ENCODE peak calls at places on chromosome 15, in five cellular contexts. N is brain microvascular endothelial cell, O is IMR-90, M is heart right ventricle, K is hepatocyte. R is an unnamed sample.

GRCh38 chr15:75532413-75533250 is 46.5 kb downstream of the PTPN9 start:
- DNase-seq in N (peak; percentile 67), O (peak; percentile 88), M (peak; percentile 33), K (peak; percentile 52), R (no peak)

GRCh38 chr15:35450492-35450891 is 95.5 kb downstream of the DPH6 start:
- DNase-seq in N (peak; percentile 41), O (peak; percentile 81), M (no peak), K (no peak), R (no peak)

GRCh38 chr15:72222433-72222832 is 8.6 kb downstream of the PKM start:
- DNase-seq in N (no peak), O (no peak), M (peak; percentile 42), K (no peak), R (no peak)

GRCh38 chr15:83720466-83720865 is 66.5 kb downstream of the ADAMTSL3 start:
- DNase-seq in N (no peak), O (no peak), M (no peak), K (no peak), R (no peak)

GRCh38 chr15:67135494-67135893 is 70.1 kb downstream of the SMAD3 start:
- DNase-seq in N (no peak), O (peak; percentile 93), M (no peak), K (peak; percentile 44), R (no peak)

GRCh38 chr15:95574053-95574452 is 756.4 kb upstream of the NR2F2 start:
- DNase-seq in N (no peak), O (no peak), M (no peak), K (no peak), R (no peak)

GRCh38 chr15:90618330-90619136 is 88.8 kb downstream of the CRTC3 start:
- DNase-seq in N (no peak), O (peak; percentile 17), M (no peak), K (no peak), R (no peak)

GRCh38 chr15:70400766-70401541 is 303.2 kb upstream of the TLE3 start:
- DNase-seq in N (no peak), O (no peak), M (no peak), K (no peak), R (no peak)

GRCh38 chr15:25735550-25736384 is 127.4 kb downstream of the ATP10A start:
- DNase-seq in N (no peak), O (no peak), M (no peak), K (no peak), R (no peak)

GRCh38 chr15:93035953-93036810 is 52.8 kb downstream of the RGMA start:
- DNase-seq in N (no peak), O (peak; percentile 30), M (no peak), K (peak; percentile 50), R (peak; percentile 36)

GRCh38 chr15:79004336-79004735 is 59.5 kb upstream of the CTSH start:
- DNase-seq in N (peak; percentile 65), O (peak; percentile 87), M (no peak), K (peak; percentile 46), R (no peak)

GRCh38 chr15:84598993-84599392 is 1.8 kb upstream of the ZSCAN2 start:
- DNase-seq in N (peak; percentile 58), O (peak; percentile 66), M (no peak), K (peak; percentile 74), R (no peak)

GRCh38 chr15:51706347-51706746 is 25.0 kb downstream of the SCG3 start:
- DNase-seq in N (no peak), O (no peak), M (no peak), K (no peak), R (no peak)

GRCh38 chr15:101310508-101310907 is 15.5 kb upstream of the SNRPA1 start:
- DNase-seq in N (no peak), O (no peak), M (no peak), K (no peak), R (no peak)

DNA sequence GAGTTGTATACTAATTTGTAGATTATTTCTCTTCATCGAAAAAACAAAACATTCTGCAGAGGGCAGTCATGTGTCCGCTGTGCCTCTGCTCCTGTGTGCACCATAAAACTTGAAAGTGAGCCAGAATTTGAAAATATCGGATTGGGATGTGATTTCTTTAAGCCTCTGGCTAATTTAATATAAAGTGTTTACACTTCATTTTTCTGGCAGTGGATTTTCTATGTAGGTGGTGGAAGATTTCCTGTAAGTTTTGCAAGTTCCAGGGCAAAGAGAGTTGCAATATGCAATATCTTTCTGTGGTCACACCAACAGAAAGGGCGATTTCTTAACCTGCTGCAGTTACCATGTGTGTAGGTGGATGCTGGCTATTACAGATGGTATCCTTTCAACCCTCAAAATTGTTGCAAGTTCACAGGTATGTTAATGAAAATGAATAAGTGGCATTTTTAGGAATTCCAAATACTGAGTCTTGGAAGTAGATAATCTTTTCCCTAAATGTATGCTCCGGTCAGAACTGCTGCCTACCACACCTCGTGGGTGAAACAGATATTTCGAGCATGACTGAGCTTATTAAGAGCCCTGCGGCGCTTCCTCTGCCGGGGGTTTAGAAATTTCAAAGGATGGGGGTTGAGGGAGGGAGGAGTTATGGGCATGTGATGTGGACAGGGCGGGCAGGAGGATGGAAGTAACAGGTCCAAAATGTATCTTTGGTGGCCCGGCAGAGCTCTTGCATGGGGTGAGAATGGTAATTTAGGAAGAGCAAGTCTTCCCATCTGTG is 134.0 kb downstream of the PGPEP1L start:
- DNase-seq in N (peak; percentile 78), O (peak; percentile 83), M (no peak), K (no peak), R (no peak)
- TF ChIP-seq CTCF in N (no peak), O (no peak), M (no peak), K (peak; percentile 5), R (no peak)

DNA sequence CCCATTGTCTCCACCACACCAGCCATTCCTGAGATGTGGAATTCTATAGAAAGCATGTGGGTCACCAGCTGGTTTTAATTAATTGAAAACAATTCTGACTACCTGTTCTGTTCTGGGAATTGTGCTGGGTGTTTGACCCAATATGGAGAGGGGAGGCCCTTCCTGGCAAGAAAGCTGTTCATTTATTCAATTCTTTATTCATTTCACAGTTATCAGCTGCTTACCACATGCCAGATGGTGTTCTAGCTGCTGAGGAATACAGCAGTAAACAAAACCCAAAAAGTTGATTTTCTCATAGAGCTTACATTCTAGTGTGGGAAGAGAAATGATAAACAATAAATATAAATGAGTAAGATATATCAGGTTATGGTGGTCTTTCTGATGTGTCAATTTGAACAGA is 296.1 kb upstream of the RASGRP1 start:
- DNase-seq in N (no peak), O (peak; percentile 33), M (no peak), K (no peak), R (no peak)
- H3K27ac ChIP-seq in N (no peak overlapping the region), O (no peak overlapping the region), M (no peak overlapping the region), K (no peak overlapping the region), R (no peak overlapping the region)

DNA sequence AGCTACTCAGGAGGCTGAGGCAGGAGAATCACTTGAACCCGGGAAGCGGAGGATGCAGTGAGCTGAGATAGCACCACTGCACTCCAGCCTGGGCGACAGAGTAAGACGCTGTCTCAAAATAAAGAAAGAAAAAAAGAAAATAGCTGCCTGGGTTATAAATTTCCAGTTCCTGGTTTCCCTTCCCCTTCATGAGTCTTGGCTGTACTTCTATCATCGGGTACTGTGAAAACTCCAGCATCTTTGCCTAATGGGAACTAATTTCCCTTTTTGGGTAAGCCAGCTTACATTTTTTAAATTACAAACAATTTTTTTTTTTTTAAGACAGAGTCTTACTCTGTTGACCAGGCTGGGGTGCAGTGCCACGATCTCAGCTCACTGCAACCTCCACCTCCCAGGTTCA is 15.0 kb downstream of the DENND4A start:
- DNase-seq in N (no peak), O (no peak), M (no peak), K (no peak), R (no peak)
- H3K4me3 ChIP-seq in N (no peak overlapping the region), O (no peak overlapping the region), M (no peak overlapping the region), K (no peak overlapping the region), R (no peak overlapping the region)

DNA sequence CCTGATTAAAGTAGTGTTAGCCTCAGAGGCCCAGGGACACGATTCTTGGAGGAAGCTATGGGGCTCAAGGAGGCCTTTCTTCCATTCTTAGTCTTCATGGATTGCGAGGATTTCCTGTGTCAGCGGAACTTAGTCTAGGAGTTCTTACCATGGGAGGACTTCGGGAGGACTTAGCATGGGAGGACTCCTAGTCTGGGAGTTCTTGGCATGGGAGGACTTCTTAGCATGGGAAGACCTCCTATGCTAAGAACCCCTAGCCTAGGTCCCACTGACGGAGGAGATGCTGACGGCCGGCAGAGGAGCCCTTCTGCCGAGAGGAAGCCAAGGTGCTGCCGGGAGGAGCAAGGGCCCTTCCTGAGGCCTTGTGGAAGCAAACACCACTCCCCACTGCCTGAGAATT is 35.6 kb upstream of the LDHAL6B start:
- DNase-seq in N (no peak), O (no peak), M (no peak), K (no peak), R (no peak)
- TF ChIP-seq CTCF in N (no peak), O (no peak), M (no peak), K (no peak), R (no peak)

GRCh38 chr15:31930967-31931366 is 99.3 kb upstream of the CHRNA7 start:
- DNase-seq in N (no peak), O (no peak), M (no peak), K (no peak), R (no peak)

GRCh38 chr15:31932581-31932980 is 97.7 kb upstream of the CHRNA7 start:
- DNase-seq in N (no peak), O (no peak), M (no peak), K (no peak), R (no peak)

DNA sequence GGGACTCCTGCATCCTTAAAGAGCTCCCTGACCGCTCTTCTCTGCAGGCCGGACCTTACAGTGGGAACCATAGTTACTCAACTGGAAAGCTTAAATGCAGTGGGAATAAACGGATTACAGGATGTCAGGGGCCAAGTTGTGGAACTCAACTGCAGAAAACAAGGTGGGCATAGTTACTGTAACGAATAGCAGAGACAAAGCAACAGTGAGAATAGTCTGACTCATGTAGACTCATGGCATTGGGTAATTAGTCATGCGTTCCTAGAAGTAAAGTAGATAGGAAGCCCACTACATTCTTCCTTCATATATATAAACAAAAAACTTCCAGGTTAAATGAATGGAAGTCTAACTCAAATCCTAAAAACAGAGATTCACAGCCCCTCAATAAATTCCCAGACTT is 95.5 kb upstream of the CHRNA7 start:
- DNase-seq in N (no peak), O (no peak), M (no peak), K (no peak), R (no peak)
- H3K27ac ChIP-seq in N (no peak overlapping the region), O (no peak overlapping the region), M (no peak overlapping the region), K (no peak overlapping the region), R (no peak overlapping the region)

GRCh38 chr15:57328479-57329250 is 47.6 kb upstream of the CGNL1 start:
- DNase-seq in N (no peak), O (no peak), M (no peak), K (no peak), R (no peak)
- H3K4me3 ChIP-seq in N (no peak overlapping the region), O (no peak overlapping the region), M (no peak overlapping the region), K (no peak overlapping the region), R (no peak overlapping the region)

GRCh38 chr15:55526559-55527036 is 18.6 kb upstream of the DNAAF4 start:
- DNase-seq in N (peak; percentile 40), O (peak; percentile 71), M (no peak), K (peak; percentile 46), R (no peak)
- TF ChIP-seq CTCF in N (peak; percentile 80), O (peak; percentile 70), M (peak; percentile 55), K (peak; percentile 45), R (no peak)

GRCh38 chr15:60457985-60458384 is 21.0 kb downstream of the ICE2 start:
- DNase-seq in N (no peak), O (no peak), M (no peak), K (no peak), R (no peak)
- H3K27ac ChIP-seq in N (no peak overlapping the region), O (no peak overlapping the region), M (no peak overlapping the region), K (no peak overlapping the region), R (no peak overlapping the region)

R was measured in CD8-positive, alpha-beta T cell.